ENCODE peak calls at places on chromosomes 16 and 17, in six cellular contexts. Q is naive thymus-derived CD4-positive, alpha-beta T cell; H is PC-9; V is transverse colon; Y is Caco-2; B is psoas muscle. J is an unnamed sample. For H3K9me3, the result is how much of the 10 kb centered on the place peaks cover.

GRCh38 chr16:57694556-57695377 is at the start of gene DRC7:
- DNase-seq in Q (no peak), H (no peak), V (peak), Y (peak), B (no peak), J (peak)

GRCh38 chr17:40556884-40557414 is 8.3 kb downstream of the CCR7 start:
- DNase-seq in Q (no peak), H (no peak), V (no peak), Y (peak), B (peak), J (peak)

GRCh38 chr17:30961213-30962188 is 9.3 kb upstream of the RNF135 start:
- DNase-seq in Q (no peak), H (no peak), V (no peak), Y (no peak), B (peak), J (no peak)

GRCh38 chr16:76970745-76971099 is 220.3 kb upstream of the MON1B start:
- DNase-seq in Q (no peak), H (no peak), V (no peak), Y (no peak), B (no peak), J (no peak)

GRCh38 chr17:70081885-70082284 is 6.9 kb downstream of the KCNJ16 start:
- DNase-seq in Q (no peak), H (no peak), V (no peak), Y (no peak), B (no peak), J (no peak)

GRCh38 chr17:78785663-78786057 is 3.6 kb upstream of the CYTH1 start:
- DNase-seq in Q (no peak), H (no peak), V (no peak), Y (no peak), B (no peak), J (no peak)

GRCh38 chr17:41697122-41697962 is 8.7 kb downstream of the EIF1 start:
- DNase-seq in Q (no peak), H (no peak), V (peak), Y (no peak), B (peak), J (peak)

GRCh38 chr17:2547176-2547575 is 35.5 kb upstream of the METTL16 start:
- DNase-seq in Q (no peak), H (no peak), V (no peak), Y (no peak), B (no peak), J (no peak)

GRCh38 chr16:10646581-10647263 is 48.0 kb downstream of the TEKT5 start:
- DNase-seq in Q (no peak), H (no peak), V (peak), Y (no peak), B (no peak), J (no peak)

GRCh38 chr17:70138309-70138865 is 30.9 kb upstream of the KCNJ2 start:
- DNase-seq in Q (no peak), H (peak), V (no peak), Y (no peak), B (no peak), J (no peak)

GRCh38 chr16:30053376-30054015 is 12.1 kb upstream of the ALDOA start:
- DNase-seq in Q (no peak), H (peak), V (no peak), Y (no peak), B (no peak), J (no peak)

GRCh38 chr16:49674255-49674980 is 181.5 kb downstream of the ZNF423 start:
- DNase-seq in Q (no peak), H (no peak), V (no peak), Y (no peak), B (no peak), J (no peak)

GRCh38 chr17:58338907-58339774 is 10.5 kb upstream of the TSPOAP1 start:
- DNase-seq in Q (peak), H (no peak), V (peak), Y (no peak), B (peak), J (no peak)

GRCh38 chr17:28849281-28849680 is 5.5 kb upstream of the ERAL1 start:
- DNase-seq in Q (no peak), H (no peak), V (no peak), Y (no peak), B (no peak), J (peak)

GRCh38 chr17:17913695-17914332 is 58.4 kb downstream of the TOM1L2 start:
- DNase-seq in Q (peak), H (peak), V (peak), Y (peak), B (peak), J (peak)

GRCh38 chr16:56606071-56606687 is 2.2 kb upstream of the MT2A start:
- DNase-seq in Q (no peak), H (no peak), V (no peak), Y (no peak), B (peak), J (no peak)

GRCh38 chr17:58452738-58453137 is 35.4 kb upstream of the RNF43 start:
- DNase-seq in Q (no peak), H (no peak), V (no peak), Y (no peak), B (no peak), J (no peak)

GRCh38 chr16:70767377-70768204 is 33.4 kb downstream of the VAC14 start:
- DNase-seq in Q (no peak), H (peak), V (no peak), Y (no peak), B (no peak), J (no peak)

GRCh38 chr17:67212716-67213417 is 32.1 kb downstream of the HELZ start:
- DNase-seq in Q (no peak), H (peak), V (no peak), Y (no peak), B (no peak), J (no peak)

GRCh38 chr16:72910371-72910770 is 137.6 kb downstream of the ZFHX3 start:
- DNase-seq in Q (no peak), H (no peak), V (no peak), Y (no peak), B (no peak), J (no peak)

GRCh38 chr17:74466111-74466784 is at the start of gene CD300A:
- DNase-seq in Q (no peak), H (no peak), V (no peak), Y (no peak), B (peak), J (no peak)

GRCh38 chr16:5314377-5314776 is 216.8 kb upstream of the EEF2KMT start:
- DNase-seq in Q (no peak), H (no peak), V (no peak), Y (no peak), B (no peak), J (no peak)

GRCh38 chr17:55341432-55341831 is 76.7 kb downstream of the HLF start:
- DNase-seq in Q (no peak), H (no peak), V (no peak), Y (no peak), B (no peak), J (no peak)

GRCh38 chr17:82675476-82676245 is 22.8 kb downstream of the RAB40B start:
- DNase-seq in Q (no peak), H (no peak), V (no peak), Y (no peak), B (no peak), J (no peak)

GRCh38 chr17:39705786-39706348 is 6.0 kb downstream of the ERBB2 start:
- DNase-seq in Q (no peak), H (peak), V (peak), Y (no peak), B (no peak), J (peak)

GRCh38 chr17:350706-351435 is 1.7 kb downstream of the RPH3AL start:
- DNase-seq in Q (no peak), H (peak), V (peak), Y (peak), B (peak), J (peak)

GRCh38 chr16:21684199-21684598 is 20.4 kb downstream of the OTOA start:
- DNase-seq in Q (no peak), H (no peak), V (peak), Y (no peak), B (no peak), J (no peak)

GRCh38 chr17:32349503-32349853 is 479 bp upstream of the ZNF207 start:
- DNase-seq in Q (no peak), H (no peak), V (peak), Y (no peak), B (no peak), J (peak)

GRCh38 chr17:44177641-44178040 is 7.1 kb downstream of the ASB16 start:
- DNase-seq in Q (no peak), H (no peak), V (no peak), Y (no peak), B (peak), J (no peak)

GRCh38 chr16:87037012-87037411 is 280.2 kb downstream of the C16orf95 start:
- DNase-seq in Q (no peak), H (no peak), V (no peak), Y (no peak), B (no peak), J (no peak)

GRCh38 chr17:53061446-53061845 is 761.3 kb upstream of the KIF2B start:
- DNase-seq in Q (no peak), H (no peak), V (no peak), Y (no peak), B (no peak), J (no peak)

GRCh38 chr17:27597783-27598320 is 33.1 kb upstream of the LGALS9 start:
- DNase-seq in Q (no peak), H (no peak), V (no peak), Y (no peak), B (no peak), J (no peak)

GRCh38 chr17:70775667-70776066 is 606.3 kb downstream of the KCNJ2 start:
- DNase-seq in Q (no peak), H (no peak), V (no peak), Y (no peak), B (no peak), J (no peak)

GRCh38 chr17:40073454-40074174 is 10.8 kb downstream of the THRA start:
- DNase-seq in Q (no peak), H (no peak), V (no peak), Y (no peak), B (no peak), J (peak)

GRCh38 chr16:53756329-53756996 is 52.5 kb downstream of the FTO start:
- DNase-seq in Q (no peak), H (no peak), V (no peak), Y (no peak), B (no peak), J (no peak)

GRCh38 chr16:11583889-11584565 is 2.7 kb downstream of the LITAF start:
- DNase-seq in Q (no peak), H (peak), V (peak), Y (no peak), B (peak), J (no peak)

GRCh38 chr17:75087558-75088453 is at the start of gene SLC16A5:
- DNase-seq in Q (peak), H (peak), V (peak), Y (peak), B (peak), J (peak)

GRCh38 chr17:4068918-4069317 is 73.9 kb downstream of the ZZEF1 start:
- DNase-seq in Q (no peak), H (no peak), V (no peak), Y (no peak), B (no peak), J (peak)

GRCh38 chr16:10780628-10781027 is 37.0 kb downstream of the NUBP1 start:
- DNase-seq in Q (no peak), H (no peak), V (no peak), Y (no peak), B (no peak), J (no peak)

GRCh38 chr16:49952386-49952785 is 72.6 kb upstream of the CNEP1R1 start:
- DNase-seq in Q (no peak), H (no peak), V (no peak), Y (no peak), B (no peak), J (no peak)

DNA sequence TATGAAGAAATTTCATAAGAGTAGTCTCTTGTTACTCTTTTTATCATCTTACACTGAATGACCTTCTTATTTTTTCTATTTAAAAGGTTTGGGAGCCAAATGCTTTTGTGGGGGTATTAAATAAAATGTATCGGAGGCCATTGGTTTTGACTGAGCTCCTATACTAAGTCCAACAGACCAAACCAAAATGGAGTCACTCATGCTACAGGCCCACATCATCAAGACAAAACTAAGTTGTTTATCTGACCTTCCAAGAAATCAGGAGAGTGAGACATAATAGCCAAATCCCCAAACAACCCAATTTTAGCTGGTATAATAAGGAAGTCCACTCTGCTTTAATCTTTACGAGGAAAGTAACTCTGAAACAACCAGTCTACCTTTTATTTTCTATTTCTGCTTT is 48.1 kb upstream of the ALOX12 start:
- DNase-seq in Q (no peak), H (no peak), V (no peak), Y (no peak), B (no peak), J (no peak)
- H3K4me3 ChIP-seq in Q (no peak), H (no peak), V (no peak), Y (no peak), B (no peak), J (no peak)

DNA sequence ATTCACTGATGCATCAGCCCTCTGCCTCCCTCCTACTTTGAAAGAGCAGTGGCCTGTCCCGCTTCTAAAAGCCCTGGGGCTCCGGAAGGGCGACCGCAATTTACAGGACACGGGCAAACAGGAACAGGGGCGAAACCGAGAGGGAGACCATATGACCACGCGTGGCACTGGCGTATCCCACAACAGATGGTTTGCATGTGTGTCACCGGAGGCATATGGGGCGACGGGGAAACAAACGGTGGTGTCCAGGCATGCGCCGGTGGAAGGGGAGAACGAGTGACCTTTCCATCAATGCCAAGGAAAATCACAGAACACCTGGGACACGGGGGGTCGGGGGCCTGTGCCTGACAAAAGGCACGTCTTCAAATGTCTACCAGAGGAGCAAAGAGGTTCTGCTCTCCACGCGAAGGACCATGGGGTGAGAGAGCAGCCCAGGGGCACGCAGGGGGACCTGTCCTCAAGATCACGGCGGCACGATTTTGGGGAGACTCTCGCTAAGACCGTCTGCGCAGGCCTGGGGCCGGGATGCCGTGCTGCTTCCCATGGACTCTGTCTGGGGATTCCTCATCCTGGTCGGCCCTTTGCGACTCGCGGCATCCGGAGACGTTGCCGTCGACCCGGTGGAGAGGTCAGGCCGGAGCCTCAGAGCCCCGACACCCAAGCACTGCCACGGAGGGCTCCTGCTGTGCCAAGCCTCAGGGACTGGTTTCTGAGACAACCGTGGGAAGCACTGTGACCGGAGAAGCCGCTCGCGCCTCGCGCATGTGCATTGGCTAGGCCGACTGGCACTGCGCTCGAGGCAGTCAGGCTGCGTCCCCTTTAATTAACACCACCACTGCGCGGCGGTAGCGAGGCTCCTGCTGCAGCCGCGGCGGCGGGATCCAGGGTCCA is 12.8 kb upstream of the KCNJ18 start:
- DNase-seq in Q (no peak), H (no peak), V (no peak), Y (peak), B (no peak), J (no peak)
- H3K9me3 ChIP-seq in Q (under half), H (under half), V (under half), Y (under half), B (under half), J (under half)

DNA sequence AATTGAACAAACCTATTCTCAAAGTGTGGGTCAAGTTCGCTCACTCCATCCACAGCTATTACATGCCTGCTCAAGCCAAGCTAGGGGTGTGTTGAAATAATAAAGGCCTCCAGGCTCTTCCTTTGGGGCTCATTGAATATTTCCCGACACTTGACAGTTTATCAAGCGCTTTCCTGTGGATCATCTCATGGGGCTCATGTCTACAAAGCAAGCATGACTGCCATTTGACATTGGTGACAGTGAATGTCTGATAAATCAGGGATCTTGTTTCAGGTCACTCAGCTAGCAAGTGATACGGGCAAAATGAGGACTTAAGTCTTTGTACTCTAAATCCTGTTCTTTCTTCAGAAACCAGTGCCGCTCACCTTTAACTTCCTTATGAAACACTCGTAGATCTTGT is 542.6 kb downstream of the TOX3 start:
- DNase-seq in Q (no peak), H (no peak), V (no peak), Y (no peak), B (no peak), J (no peak)
- H3K4me3 ChIP-seq in Q (no peak), H (no peak), V (no peak), Y (no peak), B (no peak), J (no peak)

GRCh38 chr17:22695228-22695619 is 1002.9 kb downstream of the KCNJ18 start:
- DNase-seq in Q (no peak), H (no peak), V (no peak), Y (no peak), B (no peak), J (peak)

GRCh38 chr17:22694362-22695227 is 1002.3 kb downstream of the KCNJ18 start:
- DNase-seq in Q (no peak), H (no peak), V (no peak), Y (no peak), B (no peak), J (no peak)

GRCh38 chr17:22692066-22692800 is 999.9 kb downstream of the KCNJ18 start:
- DNase-seq in Q (no peak), H (no peak), V (no peak), Y (no peak), B (no peak), J (no peak)

GRCh38 chr17:22692801-22693171 is 1000.5 kb downstream of the KCNJ18 start:
- DNase-seq in Q (no peak), H (no peak), V (no peak), Y (no peak), B (no peak), J (no peak)
- H3K9me3 ChIP-seq in Q (under half), H (under half), V (under half), Y (under half), B (under half), J (under half)

GRCh38 chr16:12901204-12901596 is 198 bp upstream of the SHISA9 start:
- DNase-seq in Q (no peak), H (peak), V (no peak), Y (no peak), B (no peak), J (no peak)
- H3K4me3 ChIP-seq in Q (no peak), H (peak), V (peak), Y (no peak), B (no peak), J (peak)

GRCh38 chr16:63978240-63978639 is 1143.6 kb downstream of the CDH11 start:
- DNase-seq in Q (no peak), H (no peak), V (no peak), Y (no peak), B (no peak), J (no peak)

GRCh38 chr16:63982156-63982555 is 1139.7 kb downstream of the CDH11 start:
- DNase-seq in Q (no peak), H (no peak), V (no peak), Y (no peak), B (no peak), J (no peak)

GRCh38 chr16:63981639-63982038 is 1140.2 kb downstream of the CDH11 start:
- DNase-seq in Q (no peak), H (no peak), V (no peak), Y (no peak), B (no peak), J (no peak)

DNA sequence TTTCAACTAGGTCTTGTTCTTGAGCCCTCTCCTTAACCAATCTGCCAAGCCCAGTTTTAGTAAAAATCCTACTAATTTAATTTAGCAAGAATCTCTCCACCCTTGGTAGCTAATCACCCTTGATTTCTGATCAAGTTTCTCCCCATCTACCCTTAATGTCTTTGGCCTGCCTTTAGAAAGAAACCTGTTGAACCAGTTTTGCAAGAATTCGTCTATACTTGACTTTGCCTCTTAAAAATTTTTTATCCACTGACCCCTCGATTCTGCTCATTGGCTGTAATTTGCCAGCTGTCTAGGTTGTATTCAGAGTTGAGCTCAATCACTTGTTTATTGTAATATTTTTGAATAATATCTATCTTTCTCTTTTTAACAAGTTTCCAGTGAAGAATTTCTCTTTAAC is 1138.5 kb downstream of the CDH11 start:
- DNase-seq in Q (no peak), H (no peak), V (no peak), Y (no peak), B (no peak), J (no peak)
- H3K9me3 ChIP-seq in Q (under half), H (under half), V (under half), Y (under half), B (under half), J (under half)

GRCh38 chr17:76498886-76499667 is 2.1 kb downstream of the RHBDF2 start:
- DNase-seq in Q (no peak), H (no peak), V (no peak), Y (no peak), B (no peak), J (no peak)
- H3K4me3 ChIP-seq in Q (peak), H (no peak), V (peak), Y (no peak), B (peak), J (no peak)

J was measured in pancreas.